ENCODE peak calls at places on chromosomes 4 and X, in ten cellular contexts. P is CD8-positive, alpha-beta memory T cell; Q is HepG2; Z is fibroblast of lung; C is neural progenitor cell; G is AG04450; W is A549; O is IMR-90; M is body of pancreas; J is cardiac muscle cell. U is an unnamed sample.

GRCh38 chr4:24763631-24764302 is 31.6 kb upstream of the SOD3 start:
- DNase-seq in C (no peak), Z (peak), W (no peak), G (peak), Q (no peak), O (peak), J (no peak), M (no peak), P (no peak), U (no peak)

GRCh38 chrX:20454117-20454516 is 187.4 kb upstream of the RPS6KA3 start:
- DNase-seq in W (no peak), O (peak), G (no peak), Q (no peak), Z (peak), J (no peak), M (no peak), P (no peak), C (no peak), U (no peak)

GRCh38 chr4:152476796-152477195 is 59.1 kb downstream of the FBXW7 start:
- DNase-seq in W (no peak), M (no peak), G (no peak), J (no peak), O (no peak), Q (no peak), Z (no peak), P (no peak), C (no peak), U (no peak)

GRCh38 chrX:30373951-30374350 is 64.8 kb upstream of the NR0B1 start:
- DNase-seq in W (no peak), O (no peak), Z (no peak), P (no peak), G (no peak), C (no peak), M (no peak), Q (no peak), J (no peak), U (no peak)

GRCh38 chr4:15690020-15690809 is 8.6 kb downstream of the FAM200B start:
- DNase-seq in P (no peak), M (no peak), C (peak), O (peak), J (no peak), W (peak), Q (peak), G (peak), Z (peak), U (no peak)

GRCh38 chrX:19824603-19825002 is 62.8 kb downstream of the SH3KBP1 start:
- DNase-seq in P (no peak), O (peak), W (no peak), C (no peak), G (no peak), J (no peak), Q (no peak), M (no peak), Z (peak), U (no peak)

GRCh38 chr4:157128395-157128794 is 52.4 kb downstream of the GLRB start:
- DNase-seq in Z (peak), C (no peak), W (no peak), M (peak), O (peak), Q (no peak), G (peak), P (no peak), J (peak), U (peak)

GRCh38 chrX:129545408-129545807 is 5.3 kb downstream of the OCRL start:
- DNase-seq in G (no peak), C (no peak), Z (no peak), Q (no peak), P (no peak), J (no peak), M (no peak), W (no peak), O (no peak), U (no peak)

GRCh38 chr4:151025759-151026158 is 10.7 kb upstream of the LRBA start:
- DNase-seq in P (no peak), Q (no peak), W (no peak), G (no peak), C (no peak), Z (no peak), O (no peak), J (no peak), M (no peak), U (no peak)

GRCh38 chr4:109094061-109094460 is 208.4 kb downstream of the COL25A1 start:
- DNase-seq in J (no peak), G (no peak), C (no peak), Z (peak), W (no peak), O (no peak), P (no peak), M (no peak), Q (no peak), U (no peak)

GRCh38 chr4:38663801-38664703 is at the start of gene KLF3:
- DNase-seq in P (peak), G (peak), J (peak), O (peak), M (peak), C (peak), Z (peak), Q (peak), W (peak), U (peak)

GRCh38 chr4:181150173-181150572 is 1093.0 kb upstream of the TENM3 start:
- DNase-seq in Q (peak), C (no peak), G (no peak), Z (peak), O (no peak), P (no peak), M (no peak), W (no peak), J (no peak), U (no peak)

GRCh38 chr4:184721254-184721653 is 12.6 kb downstream of the CENPU start:
- DNase-seq in O (no peak), C (no peak), G (no peak), M (no peak), Z (no peak), P (no peak), J (no peak), Q (no peak), W (no peak), U (no peak)

GRCh38 chrX:21374163-21374993 is at the start of gene CNKSR2:
- DNase-seq in M (peak), Q (no peak), Z (peak), P (peak), J (peak), C (peak), O (peak), W (peak), G (no peak), U (peak)

GRCh38 chr4:143336828-143337599 is at the start of gene GAB1:
- DNase-seq in Q (peak), J (peak), G (no peak), M (peak), O (peak), C (peak), W (peak), Z (peak), P (no peak), U (peak)

GRCh38 chr4:26420903-26421302 is 69.4 kb downstream of the CCKAR start:
- DNase-seq in W (no peak), Z (peak), J (no peak), O (peak), P (no peak), M (no peak), Q (no peak), C (no peak), G (no peak), U (no peak)

GRCh38 chr4:37953620-37954325 is 6.4 kb upstream of the PTTG2 start:
- DNase-seq in Q (peak), C (no peak), W (no peak), O (peak), Z (peak), G (peak), M (no peak), P (no peak), J (no peak), U (no peak)

GRCh38 chr4:86640469-86640868 is 46.4 kb downstream of the PTPN13 start:
- DNase-seq in J (no peak), Q (no peak), M (no peak), C (no peak), W (no peak), Z (peak), O (peak), P (no peak), G (peak), U (no peak)

GRCh38 chrX:40908857-40909475 is 173.6 kb upstream of the MED14 start:
- DNase-seq in W (peak), Q (no peak), P (no peak), C (no peak), O (peak), M (no peak), G (peak), Z (peak), J (no peak), U (no peak)

GRCh38 chrX:103418811-103419210 is 42.5 kb downstream of the BEX3 start:
- DNase-seq in M (no peak), P (no peak), C (no peak), O (no peak), W (no peak), Q (no peak), Z (no peak), G (no peak), J (no peak), U (no peak)

GRCh38 chr4:80097395-80098177 is 24.6 kb upstream of the ANTXR2 start:
- DNase-seq in W (no peak), J (no peak), M (no peak), Q (no peak), O (peak), G (peak), Z (peak), P (no peak), C (no peak), U (peak)

GRCh38 chr4:128347930-128348660 is 60.5 kb upstream of the PGRMC2 start:
- DNase-seq in J (no peak), O (peak), Z (peak), G (no peak), Q (no peak), W (no peak), P (no peak), M (no peak), C (no peak), U (peak)

GRCh38 chrX:47540754-47541538 is 20.1 kb upstream of the ARAF start:
- DNase-seq in J (peak), Q (peak), W (peak), M (peak), Z (peak), C (peak), P (no peak), G (peak), O (peak), U (peak)

GRCh38 chr4:71237626-71238025 is 101.2 kb upstream of the SLC4A4 start:
- DNase-seq in W (no peak), G (no peak), O (no peak), J (no peak), Z (no peak), M (no peak), P (no peak), Q (no peak), C (no peak), U (no peak)

GRCh38 chr4:140703463-140703862 is 52.7 kb downstream of the TBC1D9 start:
- DNase-seq in C (no peak), O (peak), P (no peak), J (no peak), W (no peak), G (no peak), M (no peak), Q (peak), Z (peak), U (no peak)

GRCh38 chr4:112178731-112179130 is 33.5 kb downstream of the FAM241A start:
- DNase-seq in Q (no peak), C (no peak), W (no peak), M (no peak), Z (peak), O (no peak), J (no peak), G (no peak), P (no peak), U (no peak)

GRCh38 chr4:183876268-183876934 is 28.7 kb upstream of the STOX2 start:
- DNase-seq in Q (no peak), G (peak), P (no peak), C (no peak), W (no peak), M (peak), O (peak), Z (peak), J (no peak), U (no peak)

GRCh38 chrX:153671589-153672530 is 1.8 kb downstream of the PNCK start:
- DNase-seq in Z (no peak), O (no peak), M (no peak), Q (no peak), C (no peak), W (no peak), G (no peak), J (no peak), P (no peak), U (no peak)

DNA sequence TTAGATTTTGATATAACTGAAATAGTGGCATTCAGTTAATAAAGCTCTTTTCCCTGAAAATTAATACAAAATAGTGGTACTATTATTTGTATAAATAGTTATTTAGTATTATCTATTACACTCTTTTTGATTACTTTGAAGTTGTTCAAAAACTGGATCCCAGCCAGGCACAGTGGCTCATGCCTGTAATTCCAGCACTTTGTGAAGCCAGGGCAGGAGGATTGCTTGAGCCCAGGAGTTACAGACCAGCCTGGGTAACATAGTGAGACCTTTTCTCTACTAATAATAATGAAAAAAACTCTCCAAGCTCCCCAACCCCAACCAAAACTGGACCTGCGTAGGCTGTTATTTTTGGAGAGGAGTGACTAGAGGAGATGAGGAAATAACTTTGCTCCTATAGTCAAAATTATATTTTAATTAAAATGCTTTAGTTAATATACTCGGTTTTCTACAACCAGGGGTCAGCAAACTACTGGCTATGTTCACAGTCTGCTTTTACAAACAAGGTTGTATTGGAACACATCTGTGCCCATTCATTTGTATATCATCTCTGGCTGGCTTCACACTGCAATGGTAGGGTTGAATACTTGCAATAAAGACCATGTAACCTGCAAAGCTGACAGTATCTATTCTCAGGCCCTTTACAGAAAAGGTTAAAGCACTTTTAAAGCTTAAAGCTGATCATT is 27.6 kb downstream of the GUCY1A1 start:
- DNase-seq in W (no peak), J (peak), G (no peak), O (no peak), M (no peak), Z (no peak), Q (no peak), C (no peak), P (no peak), U (no peak)
- H3K27ac ChIP-seq in W (no peak), J (peak), G (no peak), O (no peak), M (no peak), Z (no peak), Q (no peak), C (no peak), P (no peak), U (no peak)

GRCh38 chrX:115650916-115651315 is 89.9 kb downstream of the PLS3 start:
- DNase-seq in Z (peak), G (no peak), Q (peak), P (no peak), W (peak), M (peak), J (peak), O (peak), C (peak), U (peak)

GRCh38 chrX:115652221-115652620 is 91.2 kb downstream of the PLS3 start:
- DNase-seq in C (no peak), Z (peak), Q (no peak), G (no peak), M (no peak), W (no peak), P (no peak), J (no peak), O (no peak), U (no peak)

GRCh38 chrX:115649461-115650063 is 88.6 kb downstream of the PLS3 start:
- DNase-seq in J (no peak), Q (no peak), W (no peak), Z (no peak), C (no peak), G (no peak), P (no peak), O (no peak), M (no peak), U (no peak)

GRCh38 chrX:115650449-115650848 is 89.5 kb downstream of the PLS3 start:
- DNase-seq in P (no peak), W (no peak), Z (peak), C (no peak), O (peak), M (no peak), G (no peak), J (no peak), Q (no peak), U (no peak)
- H3K27ac ChIP-seq in P (no peak), W (no peak), Z (no peak), C (no peak), O (no peak), M (no peak), G (no peak), J (peak), Q (no peak), U (no peak)

DNA sequence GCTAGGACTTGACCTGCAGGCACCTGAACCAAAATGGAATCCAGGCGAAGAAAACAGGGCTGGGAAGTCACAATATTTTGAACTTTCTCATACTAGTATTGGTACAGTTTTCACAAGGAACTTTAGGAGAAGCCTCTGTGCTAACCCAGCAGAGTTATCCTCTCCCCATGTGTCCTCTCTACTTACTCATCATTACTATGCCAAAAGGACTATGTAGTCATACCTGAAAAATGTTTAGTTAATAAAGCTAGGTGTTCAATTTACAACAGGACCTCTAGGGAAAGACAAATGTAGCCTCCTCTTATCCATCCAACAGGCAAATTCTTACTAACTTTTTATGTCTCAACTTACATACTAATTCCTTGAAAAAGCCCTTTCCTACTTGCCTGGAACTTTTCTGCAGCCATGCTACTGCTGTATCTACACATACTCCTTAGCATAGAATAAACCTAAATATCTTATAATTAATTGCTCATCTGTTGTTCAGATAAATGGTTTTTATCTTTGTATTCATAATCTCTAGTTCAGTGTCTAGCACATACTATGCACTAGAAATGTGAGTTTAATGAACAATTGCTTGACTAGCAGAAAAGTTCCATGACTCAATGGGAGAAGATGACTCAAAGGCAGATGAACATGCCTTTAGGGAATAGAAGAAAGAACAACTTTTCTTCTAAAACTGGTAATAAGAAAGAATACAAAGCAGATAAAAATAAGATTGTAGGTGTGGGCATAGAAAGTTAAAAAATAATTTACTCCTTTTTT is 215.5 kb upstream of the VEGFC start:
- DNase-seq in M (no peak), Q (no peak), J (no peak), P (no peak), G (no peak), C (no peak), Z (peak), W (no peak), O (peak), U (no peak)
- H3K27ac ChIP-seq in M (no peak), Q (no peak), J (no peak), P (no peak), G (no peak), C (no peak), Z (no peak), W (no peak), O (no peak), U (no peak)

GRCh38 chrX:119636419-119636818 is 30.2 kb upstream of the NKRF start:
- DNase-seq in Z (no peak), M (no peak), W (no peak), G (no peak), C (no peak), Q (no peak), O (no peak), P (no peak), J (no peak), U (no peak)
- H3K27ac ChIP-seq in Z (no peak), M (no peak), W (no peak), G (no peak), C (no peak), Q (no peak), O (no peak), P (no peak), J (no peak), U (no peak)

GRCh38 chr4:10120943-10121567 is 4.5 kb upstream of the WDR1 start:
- DNase-seq in Z (no peak), P (no peak), J (no peak), G (no peak), W (no peak), M (no peak), C (no peak), Q (peak), O (no peak), U (no peak)
- H3K27ac ChIP-seq in Z (no peak), P (no peak), J (no peak), G (no peak), W (no peak), M (no peak), C (no peak), Q (peak), O (no peak), U (no peak)

DNA sequence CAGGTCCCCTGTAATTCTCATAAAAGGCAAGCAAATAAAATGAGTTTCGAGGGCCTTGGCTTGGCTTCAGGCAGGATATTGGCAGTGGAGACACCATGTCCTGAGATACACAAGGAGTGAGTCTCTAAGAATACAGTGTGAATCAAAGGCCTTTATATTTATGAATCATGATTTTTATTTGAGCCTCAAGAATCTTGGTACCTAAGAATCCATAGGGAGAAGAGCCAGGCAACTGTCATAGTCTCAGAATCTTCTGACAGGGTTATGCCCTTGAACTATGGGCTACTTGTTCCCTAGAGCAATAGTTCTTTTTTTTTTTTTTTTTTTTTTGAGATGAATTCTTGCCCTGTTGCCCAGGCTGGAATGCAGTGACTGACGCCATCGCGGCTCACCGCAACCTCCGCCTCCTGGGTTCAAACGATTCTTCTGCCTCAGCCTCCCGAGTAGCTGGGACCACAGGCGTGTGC is 205.4 kb downstream of the LDB2 start:
- DNase-seq in G (no peak), Q (no peak), M (no peak), C (no peak), W (no peak), Z (no peak), J (no peak), P (no peak), O (no peak), U (peak)
- H3K27ac ChIP-seq in G (no peak), Q (no peak), M (no peak), C (no peak), W (no peak), Z (no peak), J (no peak), P (no peak), O (no peak), U (no peak)

GRCh38 chr4:173669460-173670179 is 139.6 kb upstream of the HAND2 start:
- DNase-seq in W (no peak), J (peak), M (no peak), Q (no peak), C (no peak), O (no peak), G (no peak), Z (no peak), P (no peak), U (no peak)
- H3K27ac ChIP-seq in W (no peak), J (peak), M (no peak), Q (no peak), C (no peak), O (no peak), G (no peak), Z (no peak), P (no peak), U (no peak)